ENCODE peak calls at places on chromosome 2, in five cellular contexts. H, J, X, M and E are unnamed samples.

GRCh38 chr2:144523606-144524131 is 3.8 kb upstream of the ZEB2 start:
- DNase-seq in X (no peak), J (no peak), H (no peak), M (no peak), E (no peak)

GRCh38 chr2:42567389-42567788 is 1.0 kb upstream of the MTA3 start:
- DNase-seq in H (no peak), X (no peak), J (no peak), M (no peak), E (no peak)

GRCh38 chr2:190947711-190948251 is 66.2 kb downstream of the STAT1 start:
- DNase-seq in X (peak; percentile 21), J (no peak), H (no peak), M (no peak), E (peak; percentile 66)

GRCh38 chr2:29295843-29296242 is 180.6 kb downstream of the CLIP4 start:
- DNase-seq in M (peak; percentile 39), J (no peak), H (no peak), X (peak; percentile 22), E (peak; percentile 61)

GRCh38 chr2:10319892-10320574 is 17.3 kb downstream of the HPCAL1 start:
- DNase-seq in X (no peak), H (no peak), M (no peak), J (no peak), E (no peak)

GRCh38 chr2:159677654-159678053 is 34.7 kb upstream of the MARCHF7 start:
- DNase-seq in J (no peak), M (no peak), H (no peak), X (no peak), E (peak; percentile 30)

GRCh38 chr2:105407946-105408743 is 9.3 kb upstream of the FHL2 start:
- DNase-seq in H (no peak), M (no peak), J (no peak), X (no peak), E (no peak)

GRCh38 chr2:47272031-47272864 is 117.1 kb upstream of the STPG4 start:
- DNase-seq in M (peak; percentile 51), X (peak; percentile 67), J (peak; percentile 75), H (peak; percentile 83), E (peak; percentile 70)

GRCh38 chr2:54945401-54946219 is 104.6 kb downstream of the RTN4 start:
- DNase-seq in J (no peak), X (no peak), M (no peak), H (no peak), E (peak; percentile 71)

GRCh38 chr2:122007577-122007976 is 252.1 kb downstream of the TSN start:
- DNase-seq in J (no peak), M (no peak), X (no peak), H (no peak), E (no peak)

GRCh38 chr2:219459460-219460311 is 25.0 kb downstream of the SPEG start:
- DNase-seq in M (no peak), X (peak; percentile 60), H (peak; percentile 78), J (peak; percentile 66), E (peak; percentile 51)

GRCh38 chr2:71299507-71299906 is 32.1 kb upstream of the ZNF638 start:
- DNase-seq in X (peak; percentile 31), H (no peak), M (no peak), J (no peak), E (peak; percentile 71)

GRCh38 chr2:60290534-60290933 is 262.9 kb downstream of the BCL11A start:
- DNase-seq in J (no peak), X (no peak), M (no peak), H (no peak), E (no peak)

GRCh38 chr2:160388464-160389263 is 104.9 kb downstream of the RBMS1 start:
- DNase-seq in J (peak; percentile 59), X (no peak), H (peak; percentile 64), M (no peak), E (no peak)

GRCh38 chr2:168997794-168998193 is 33.3 kb downstream of the ABCB11 start:
- DNase-seq in J (no peak), M (no peak), H (no peak), X (no peak), E (no peak)

GRCh38 chr2:39408351-39409136 is 28.5 kb downstream of the MAP4K3 start:
- DNase-seq in H (no peak), X (no peak), J (no peak), M (no peak), E (no peak)

GRCh38 chr2:147091448-147091847 is 753.4 kb upstream of the ACVR2A start:
- DNase-seq in M (no peak), H (no peak), X (no peak), J (no peak), E (no peak)

GRCh38 chr2:75146903-75147332 is 52.4 kb downstream of the TACR1 start:
- DNase-seq in J (no peak), H (no peak), M (no peak), X (no peak), E (no peak)

GRCh38 chr2:200135082-200135481 is 171.4 kb upstream of the SPATS2L start:
- DNase-seq in X (no peak), H (no peak), M (no peak), J (no peak), E (no peak)

GRCh38 chr2:42510191-42510929 is 16.6 kb upstream of the KCNG3 start:
- DNase-seq in M (no peak), H (no peak), X (no peak), J (no peak), E (no peak)

GRCh38 chr2:33247325-33247724 is 229.1 kb upstream of the RASGRP3 start:
- DNase-seq in H (no peak), J (no peak), X (no peak), M (no peak), E (no peak)

GRCh38 chr2:2743164-2743571 is 412.1 kb upstream of the MYT1L start:
- DNase-seq in H (peak; percentile 74), M (peak; percentile 58), X (peak; percentile 67), J (peak; percentile 59), E (peak; percentile 24)

GRCh38 chr2:128577141-128577930 is 258.7 kb upstream of the HS6ST1 start:
- DNase-seq in H (no peak), J (no peak), X (no peak), M (peak; percentile 71), E (no peak)

GRCh38 chr2:3679616-3680393 is 21.8 kb downstream of the ALLC start:
- DNase-seq in H (no peak), M (no peak), J (no peak), X (no peak), E (no peak)

GRCh38 chr2:190849774-190850173 is 30.8 kb upstream of the GLS start:
- DNase-seq in J (no peak), X (peak; percentile 54), M (no peak), H (no peak), E (peak; percentile 90)

GRCh38 chr2:22970991-22971390 is 414.0 kb upstream of the KLHL29 start:
- DNase-seq in J (no peak), H (no peak), X (no peak), M (no peak), E (no peak)

GRCh38 chr2:2149379-2149778 is 181.7 kb downstream of the MYT1L start:
- DNase-seq in X (no peak), M (no peak), J (no peak), H (no peak), E (no peak)

GRCh38 chr2:8543412-8544167 is 138.3 kb upstream of the ID2 start:
- DNase-seq in M (no peak), J (peak; percentile 60), H (peak; percentile 81), X (no peak), E (peak; percentile 78)
- H3K27ac ChIP-seq in M (peak overlapping the region; percentile 59), J (no peak overlapping the region), H (no peak overlapping the region), X (no peak overlapping the region), E (peak overlapping the region; percentile 6)

GRCh38 chr2:27256855-27257454 is 5.9 kb downstream of the SLC30A3 start:
- DNase-seq in M (no peak), X (no peak), H (no peak), J (no peak), E (no peak)
- H3K27ac ChIP-seq in M (no peak overlapping the region), X (no peak overlapping the region), H (no peak overlapping the region), J (no peak overlapping the region), E (no peak overlapping the region)

GRCh38 chr2:217478831-217479435 is 523.9 kb downstream of the TNS1 start:
- DNase-seq in M (no peak), J (no peak), H (no peak), X (no peak), E (no peak)

GRCh38 chr2:217479626-217480025 is 523.2 kb downstream of the TNS1 start:
- DNase-seq in M (no peak), H (no peak), X (no peak), J (no peak), E (no peak)

GRCh38 chr2:217484046-217484445 is 518.7 kb downstream of the TNS1 start:
- DNase-seq in X (no peak), M (no peak), H (no peak), J (no peak), E (no peak)

GRCh38 chr2:217481577-217481976 is 521.2 kb downstream of the TNS1 start:
- DNase-seq in J (no peak), M (no peak), X (no peak), H (no peak), E (no peak)

DNA sequence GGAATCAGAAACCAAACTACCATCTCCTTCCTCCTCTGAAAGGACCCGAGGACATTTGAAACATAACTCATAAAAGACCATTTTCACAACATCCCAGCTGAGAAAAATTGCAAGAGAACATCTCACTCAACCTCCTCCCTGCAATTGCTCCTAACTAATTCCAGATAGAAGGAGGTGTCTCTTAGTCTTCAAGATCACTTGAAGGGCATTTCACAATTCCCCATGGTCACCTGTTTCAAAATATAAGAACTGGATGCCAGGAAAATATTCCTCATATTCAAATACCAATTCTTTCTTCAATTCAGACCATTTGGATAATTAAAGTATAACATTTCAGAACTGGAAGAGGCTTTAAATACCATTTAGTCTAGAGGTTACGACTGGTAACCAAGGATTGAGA is 520.5 kb downstream of the TNS1 start:
- DNase-seq in X (no peak), M (no peak), J (no peak), H (no peak), E (no peak)
- H3K27ac ChIP-seq in X (no peak overlapping the region), M (no peak overlapping the region), J (no peak overlapping the region), H (no peak overlapping the region), E (no peak overlapping the region)

DNA sequence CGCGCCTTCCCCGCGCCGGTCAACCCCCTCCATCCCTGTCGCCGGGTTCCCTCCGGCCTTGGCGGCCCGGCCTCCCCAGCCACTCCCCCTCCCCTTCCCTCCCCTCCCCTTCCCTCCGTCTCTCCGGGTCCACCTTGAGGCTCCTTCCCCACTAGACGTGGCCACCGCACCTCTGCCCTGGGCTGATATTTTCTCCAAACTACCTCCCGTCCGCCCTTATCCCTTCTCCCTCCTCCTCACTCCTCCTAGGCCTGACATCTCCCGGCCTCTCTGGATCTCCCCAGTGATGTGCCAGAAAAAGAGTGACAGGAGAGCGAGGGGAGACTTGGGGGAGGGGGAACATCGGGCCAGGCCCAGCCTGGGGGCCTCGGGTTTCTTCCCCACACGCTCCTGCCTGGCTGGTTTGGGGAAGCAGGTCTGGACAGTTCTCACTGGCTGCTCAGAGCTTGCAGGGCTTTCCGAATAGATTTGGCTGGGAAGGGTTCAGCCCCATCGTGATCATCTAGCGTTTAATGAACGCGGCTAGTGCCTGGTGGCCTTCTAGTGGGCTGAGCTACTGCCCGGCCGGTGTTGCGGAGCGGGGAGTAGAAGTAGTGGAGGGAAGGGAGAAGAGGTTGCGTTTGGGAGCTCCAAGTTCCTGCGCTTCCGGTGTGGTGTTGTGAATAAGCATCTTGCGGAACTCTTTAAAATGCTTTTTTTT is 641 bp downstream of the MAPRE3 start:
- DNase-seq in H (no peak), J (peak; percentile 15), X (no peak), M (no peak), E (no peak)
- H3K27ac ChIP-seq in H (peak overlapping the region; percentile 84), J (no peak overlapping the region), X (peak overlapping the region; percentile 65), M (peak overlapping the region; percentile 73), E (peak overlapping the region; percentile 98)

DNA sequence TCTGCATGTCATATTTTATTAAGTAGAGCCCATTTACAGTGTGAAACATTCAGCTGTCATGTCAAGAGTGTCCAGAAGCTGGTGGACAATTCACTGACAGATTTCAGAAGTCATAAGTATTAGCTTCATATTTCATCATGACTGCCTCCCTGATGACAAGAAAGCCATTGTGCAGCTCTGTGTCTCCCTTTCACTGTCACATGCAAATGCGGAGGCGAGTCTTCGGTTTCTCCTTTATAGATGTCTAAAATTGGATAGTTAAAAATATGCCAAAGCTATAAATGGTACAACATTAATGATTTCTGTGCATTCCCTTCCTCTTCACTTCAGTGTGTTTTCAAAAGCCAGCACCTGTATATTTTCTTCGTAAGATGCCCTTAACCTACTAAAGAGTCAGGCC is 99.7 kb upstream of the DDX18 start:
- DNase-seq in M (no peak), X (no peak), H (no peak), J (no peak), E (no peak)
- H3K27ac ChIP-seq in M (no peak overlapping the region), X (no peak overlapping the region), H (no peak overlapping the region), J (no peak overlapping the region), E (no peak overlapping the region)